ENCODE peak calls at places on chromosomes 3 and 15, in nine cellular contexts. E is neural progenitor cell, T is GM23338, S is left lung, G is choroid plexus epithelial cell, Z is psoas muscle, P is HCT116, Q is GM12865, C is IMR-90. M is an unnamed sample.

GRCh38 chr3:152128356-152128755 is 140.4 kb upstream of the MBNL1 start:
- DNase-seq in Q (no peak), C (no peak), S (no peak), Z (no peak), G (no peak), P (no peak), E (no peak), T (no peak), M (no peak)

GRCh38 chr3:19425825-19426224 is 277.5 kb downstream of the KCNH8 start:
- DNase-seq in Q (no peak), P (no peak), C (no peak), S (no peak), G (no peak), Z (no peak), T (no peak), E (no peak), M (no peak)

GRCh38 chr15:42955518-42955917 is 34.9 kb upstream of the TTBK2 start:
- DNase-seq in P (no peak), Z (no peak), C (peak), G (peak), T (no peak), E (no peak), S (no peak), Q (no peak), M (peak)

GRCh38 chr3:194313642-194314430 is 37.3 kb downstream of the CPN2 start:
- DNase-seq in G (no peak), Z (peak), S (peak), P (no peak), C (no peak), E (peak), T (peak), Q (no peak), M (no peak)

GRCh38 chr3:129068291-129068886 is 7.8 kb downstream of the GP9 start:
- DNase-seq in Q (no peak), P (no peak), G (peak), E (no peak), Z (no peak), T (peak), S (peak), C (no peak), M (no peak)

GRCh38 chr15:100691321-100691720 is 88.9 kb downstream of the ASB7 start:
- DNase-seq in S (no peak), G (no peak), Z (no peak), P (no peak), Q (no peak), E (no peak), T (no peak), C (no peak), M (no peak)

GRCh38 chr3:115671761-115672455 is 48.6 kb downstream of the GAP43 start:
- DNase-seq in E (no peak), S (no peak), P (no peak), G (peak), C (no peak), Q (peak), Z (no peak), T (no peak), M (peak)

GRCh38 chr15:67105991-67106763 is 40.8 kb downstream of the SMAD3 start:
- DNase-seq in S (no peak), P (no peak), E (no peak), Z (no peak), G (no peak), T (no peak), C (no peak), Q (no peak), M (peak)

GRCh38 chr3:21682231-21682630 is 68.8 kb downstream of the ZNF385D start:
- DNase-seq in E (no peak), C (no peak), P (no peak), Q (no peak), T (no peak), S (no peak), G (no peak), Z (no peak), M (no peak)

GRCh38 chr3:107272885-107273284 is 104.4 kb upstream of the CCDC54 start:
- DNase-seq in C (no peak), Z (no peak), S (no peak), Q (no peak), G (no peak), T (no peak), E (no peak), P (no peak), M (no peak)

GRCh38 chr3:122305818-122306621 is 19.0 kb upstream of the CSTA start:
- DNase-seq in C (no peak), E (peak), T (peak), Z (no peak), S (no peak), P (peak), Q (peak), G (peak), M (no peak)

GRCh38 chr3:131322946-131323505 is 58.5 kb upstream of the NUDT16 start:
- DNase-seq in E (no peak), G (no peak), Q (no peak), C (no peak), Z (no peak), S (no peak), P (no peak), T (no peak), M (no peak)

GRCh38 chr15:68352401-68353062 is 75.0 kb downstream of the FEM1B start:
- DNase-seq in C (peak), G (peak), Z (peak), Q (peak), S (no peak), E (no peak), T (no peak), P (peak), M (peak)

GRCh38 chr3:30448946-30449686 is 157.3 kb upstream of the TGFBR2 start:
- DNase-seq in Z (no peak), G (no peak), C (no peak), P (no peak), Q (no peak), T (no peak), E (no peak), S (no peak), M (no peak)

GRCh38 chr3:128763967-128764366 is 38.0 kb downstream of the RAB7A start:
- DNase-seq in S (no peak), G (no peak), P (no peak), T (no peak), E (no peak), C (no peak), Z (peak), Q (no peak), M (no peak)

GRCh38 chr15:64251121-64251520 is 88.3 kb upstream of the PPIB start:
- DNase-seq in Q (no peak), S (no peak), E (no peak), P (no peak), C (peak), G (peak), T (no peak), Z (no peak), M (no peak)

GRCh38 chr15:30033211-30033610 is 49.5 kb upstream of the GOLGA8J start:
- DNase-seq in E (no peak), Z (no peak), G (no peak), Q (no peak), T (no peak), P (no peak), S (no peak), C (no peak), M (no peak)

GRCh38 chr3:72453686-72454085 is 394.6 kb downstream of the SHQ1 start:
- DNase-seq in P (no peak), T (no peak), Z (no peak), Q (no peak), S (no peak), C (no peak), E (no peak), G (no peak), M (peak)

GRCh38 chr15:90141646-90142045 is 39.4 kb upstream of the IDH2 start:
- DNase-seq in S (no peak), T (no peak), E (no peak), P (no peak), G (peak), Q (no peak), Z (no peak), C (peak), M (peak)

GRCh38 chr15:78265137-78265460 is 737 bp downstream of the DNAJA4 start:
- DNase-seq in C (no peak), Q (no peak), T (no peak), S (no peak), P (no peak), E (no peak), G (no peak), Z (no peak), M (no peak)

GRCh38 chr15:78263907-78264303 is 457 bp upstream of the DNAJA4 start:
- DNase-seq in E (no peak), Q (no peak), C (no peak), T (no peak), P (no peak), Z (no peak), S (peak), G (no peak), M (no peak)

GRCh38 chr15:78263351-78263781 is 996 bp upstream of the DNAJA4 start:
- DNase-seq in T (no peak), Z (no peak), E (no peak), P (no peak), Q (no peak), C (no peak), S (no peak), G (no peak), M (no peak)

GRCh38 chr15:78265752-78266224 is 1.4 kb downstream of the DNAJA4 start:
- DNase-seq in Q (no peak), S (no peak), G (peak), Z (no peak), T (no peak), E (no peak), P (no peak), C (peak), M (peak)

GRCh38 chr15:78264304-78265136 is at the start of gene DNAJA4:
- DNase-seq in C (no peak), Q (peak), E (peak), S (peak), Z (peak), T (peak), G (peak), P (no peak), M (peak)
- TF ChIP-seq CTCF in C (no peak), Q (peak), E (no peak), S (no peak), Z (no peak), T (peak), G (peak), P (no peak), M (no peak)

DNA sequence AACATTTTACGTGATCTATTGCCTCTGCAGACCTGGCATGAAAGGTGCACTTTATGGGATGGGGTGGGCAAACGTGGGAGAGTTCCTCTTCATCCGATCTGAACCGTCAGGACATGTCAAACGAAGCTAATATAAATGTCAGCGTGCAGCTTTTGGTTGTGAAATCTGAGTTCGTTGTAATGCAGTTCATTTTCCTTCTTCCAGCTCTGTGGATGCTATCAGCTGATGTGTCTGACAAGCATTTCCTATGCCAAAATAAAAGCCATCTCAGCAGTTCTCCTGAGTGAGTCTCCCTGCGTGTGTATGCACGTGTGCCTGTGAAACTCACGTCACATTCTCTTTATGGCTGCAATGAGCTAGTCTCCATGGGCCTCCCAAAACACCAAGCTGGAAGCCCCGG is 512.3 kb downstream of the MCTP2 start:
- DNase-seq in P (no peak), G (peak), C (no peak), Z (no peak), E (no peak), Q (no peak), S (no peak), T (no peak), M (no peak)
- H3K4me3 ChIP-seq in P (no peak), G (no peak), C (no peak), Z (no peak), E (no peak), Q (no peak), S (no peak), T (no peak), M (no peak)

GRCh38 chr15:53354905-53355304 is 404.6 kb downstream of the WDR72 start:
- DNase-seq in T (no peak), Z (no peak), G (no peak), Q (no peak), C (no peak), P (no peak), E (no peak), S (no peak), M (no peak)
- TF ChIP-seq CTCF in T (no peak), Z (no peak), G (no peak), Q (no peak), C (no peak), P (no peak), E (no peak), S (no peak), M (no peak)

GRCh38 chr3:38036906-38037305 is 2.1 kb upstream of the DLEC1 start:
- DNase-seq in C (no peak), S (no peak), T (peak), G (no peak), Q (no peak), Z (no peak), E (no peak), P (no peak), M (no peak)

GRCh38 chr3:38039899-38040261 is 872 bp downstream of the DLEC1 start:
- DNase-seq in E (peak), C (peak), T (peak), Z (peak), S (peak), G (peak), Q (peak), P (no peak), M (peak)

GRCh38 chr3:38040400-38040799 is 1.4 kb downstream of the DLEC1 start:
- DNase-seq in P (no peak), Q (no peak), C (no peak), S (no peak), G (no peak), Z (no peak), T (no peak), E (no peak), M (no peak)

GRCh38 chr3:38038447-38038911 is 529 bp upstream of the DLEC1 start:
- DNase-seq in P (no peak), C (no peak), S (no peak), Z (no peak), G (no peak), T (no peak), Q (no peak), E (no peak), M (peak)

GRCh38 chr3:38039101-38039898 is at the start of gene DLEC1:
- DNase-seq in Z (peak), S (peak), E (peak), Q (peak), C (peak), T (peak), G (peak), P (no peak), M (peak)
- H3K4me3 ChIP-seq in Z (peak), S (peak), E (peak), Q (peak), C (peak), T (peak), G (peak), P (no peak), M (peak)

DNA sequence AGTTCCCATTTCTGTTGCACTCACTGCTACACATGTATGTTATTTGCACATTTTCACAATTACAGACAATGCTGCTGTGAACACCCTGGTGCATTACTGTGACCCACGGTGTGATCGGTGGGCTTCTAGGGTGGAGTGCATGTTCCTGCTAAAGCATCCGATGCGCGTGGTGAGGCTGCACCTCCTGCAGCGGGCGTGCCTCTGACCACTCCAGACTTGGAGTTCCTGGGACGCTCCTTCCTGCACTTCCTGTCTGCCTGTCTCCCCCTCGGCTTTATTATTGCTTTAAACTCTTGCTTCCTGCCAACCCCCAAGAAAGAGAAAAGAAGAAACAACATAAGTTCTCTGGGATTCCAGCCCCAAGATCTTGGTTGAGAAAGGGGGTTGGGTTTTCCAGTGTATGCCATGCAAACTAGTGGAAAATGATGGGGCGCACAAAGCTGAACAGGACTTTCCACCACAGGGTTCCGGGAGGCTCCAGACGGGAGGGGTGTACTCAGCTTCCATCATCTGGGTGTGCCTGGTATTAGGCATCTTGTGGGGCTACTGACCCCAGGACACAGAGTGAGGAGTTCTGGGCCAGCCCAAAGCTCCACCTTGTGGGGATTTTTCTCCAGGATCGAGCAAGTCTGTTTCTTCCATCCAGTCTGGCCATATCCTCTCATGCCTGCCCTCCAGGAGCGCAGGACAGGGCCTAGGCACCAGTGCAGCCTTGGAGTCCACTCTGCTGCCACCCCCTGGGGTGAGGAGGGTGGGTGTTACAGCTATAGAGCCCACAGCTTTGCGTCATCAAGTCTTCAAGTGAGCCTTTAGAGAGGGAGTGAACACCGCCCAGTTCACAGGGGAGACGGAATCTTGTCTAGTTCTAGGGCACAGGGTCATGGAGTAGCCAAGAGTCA is 11.2 kb downstream of the RPL32 start:
- DNase-seq in Z (no peak), Q (no peak), P (no peak), G (peak), C (no peak), S (no peak), T (peak), E (no peak), M (no peak)
- TF ChIP-seq CTCF in Z (no peak), Q (no peak), P (no peak), G (peak), C (peak), S (no peak), T (peak), E (no peak), M (no peak)

M was measured in cardiac fibroblast.